ENCODE peak calls at places on chromosomes 3 and 15, in six cellular contexts. J, Y, K, F, X and V are unnamed samples.
A peak's percentile ranks its signal among the peaks of the same experiment; 100 is the strongest.

GRCh38 chr15:90799639-90800038 is 68.7 kb upstream of the FURIN start:
- DNase-seq in K (no peak), F (no peak), X (no peak), Y (no peak), J (no peak), V (no peak)

GRCh38 chr15:68367992-68368391 is 64.0 kb downstream of the ITGA11 start:
- DNase-seq in K (no peak), J (no peak), F (no peak), X (no peak), Y (no peak), V (no peak)

GRCh38 chr3:9793161-9793781 is 389 bp downstream of the ARPC4 start:
- DNase-seq in F (no peak), Y (peak; percentile 35), X (peak; percentile 55), J (no peak), K (no peak), V (no peak)

GRCh38 chr3:14413381-14414071 is 11.1 kb downstream of the SLC6A6 start:
- DNase-seq in X (peak; percentile 35), K (no peak), Y (no peak), F (no peak), J (no peak), V (peak; percentile 64)

GRCh38 chr3:183354325-183354831 is 74.0 kb downstream of the MCF2L2 start:
- DNase-seq in F (no peak), X (no peak), J (no peak), K (no peak), Y (no peak), V (no peak)

GRCh38 chr3:195893516-195893915 is 14.8 kb downstream of the TNK2 start:
- DNase-seq in F (no peak), X (no peak), J (no peak), Y (no peak), K (no peak), V (no peak)

GRCh38 chr3:53159415-53160135 is 1.4 kb upstream of the PRKCD start:
- DNase-seq in J (no peak), X (no peak), Y (no peak), F (peak; percentile 78), K (no peak), V (no peak)

GRCh38 chr3:177427096-177427495 is 229.8 kb upstream of the TBL1XR1 start:
- DNase-seq in K (no peak), Y (peak; percentile 95), X (no peak), J (no peak), F (no peak), V (no peak)

GRCh38 chr15:41160639-41161315 is 44.7 kb upstream of the INO80 start:
- DNase-seq in F (no peak), Y (no peak), K (no peak), X (peak; percentile 72), J (no peak), V (no peak)

GRCh38 chr3:65809641-65810150 is 229.0 kb downstream of the MAGI1 start:
- DNase-seq in X (no peak), Y (no peak), K (no peak), F (no peak), J (no peak), V (no peak)

GRCh38 chr3:155190686-155191085 is 102.8 kb downstream of the STRIT1 start:
- DNase-seq in F (no peak), Y (no peak), X (no peak), K (no peak), J (no peak), V (no peak)

GRCh38 chr15:63553388-63553791 is 43.8 kb upstream of the FBXL22 start:
- DNase-seq in Y (no peak), X (peak; percentile 100), F (no peak), J (no peak), K (no peak), V (peak; percentile 54)
- H3K27ac ChIP-seq in Y (no peak overlapping the region), X (peak overlapping the region; percentile 80), F (no peak overlapping the region), J (peak overlapping the region; percentile 13), K (no peak overlapping the region), V (peak overlapping the region; percentile 75)

GRCh38 chr15:70194266-70194665 is 96.5 kb upstream of the TLE3 start:
- DNase-seq in Y (no peak), X (no peak), F (no peak), J (no peak), K (no peak), V (no peak)
- H3K4me1 ChIP-seq in Y (peaks cover 20% of the 10 kb centered on the region), X (peaks cover 10% of the 10 kb centered on the region), F (no peaks in the 10 kb centered on the region), J (no peaks in the 10 kb centered on the region), K (peaks cover 15% of the 10 kb centered on the region), V (peaks cover 24% of the 10 kb centered on the region)

DNA sequence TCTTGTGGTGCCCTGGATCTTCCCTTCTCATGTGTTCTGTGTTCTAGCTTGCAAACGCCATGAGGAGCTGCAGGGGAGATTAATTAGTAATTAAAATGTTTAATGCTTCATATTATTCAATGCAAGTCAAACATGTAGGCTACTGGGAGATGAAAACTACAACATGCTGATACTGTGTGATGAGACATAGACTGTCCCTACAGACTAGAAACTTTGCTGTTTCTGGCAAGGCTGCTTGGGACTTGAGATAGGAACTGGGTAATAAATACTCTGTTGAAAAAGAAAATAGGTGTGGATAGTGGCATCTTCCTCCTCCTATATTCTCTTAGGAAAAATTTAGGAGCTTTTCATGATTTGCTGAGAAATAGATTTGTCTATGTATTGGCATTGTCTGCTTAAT is 379.2 kb downstream of the LPP start:
- DNase-seq in X (no peak), K (no peak), Y (peak; percentile 1), F (no peak), J (no peak), V (no peak)
- H3K9me3 ChIP-seq in X (no peaks in the 10 kb centered on the region), K (no peaks in the 10 kb centered on the region), Y (no peaks in the 10 kb centered on the region), F (no peaks in the 10 kb centered on the region), J (no peaks in the 10 kb centered on the region), V (no peaks in the 10 kb centered on the region)

GRCh38 chr15:62578960-62579359 is 413.9 kb upstream of the C2CD4B start:
- DNase-seq in F (no peak), J (no peak), X (no peak), Y (no peak), K (no peak), V (no peak)

GRCh38 chr15:62579842-62580241 is 414.8 kb upstream of the C2CD4B start:
- DNase-seq in K (no peak), Y (no peak), X (no peak), F (no peak), J (no peak), V (no peak)

GRCh38 chr15:62588930-62589655 is 424.0 kb upstream of the C2CD4B start:
- DNase-seq in X (peak; percentile 70), Y (no peak), J (no peak), F (no peak), K (no peak), V (peak; percentile 77)

GRCh38 chr15:62582580-62582979 is 417.5 kb upstream of the C2CD4B start:
- DNase-seq in J (no peak), K (no peak), F (no peak), X (no peak), Y (no peak), V (no peak)

DNA sequence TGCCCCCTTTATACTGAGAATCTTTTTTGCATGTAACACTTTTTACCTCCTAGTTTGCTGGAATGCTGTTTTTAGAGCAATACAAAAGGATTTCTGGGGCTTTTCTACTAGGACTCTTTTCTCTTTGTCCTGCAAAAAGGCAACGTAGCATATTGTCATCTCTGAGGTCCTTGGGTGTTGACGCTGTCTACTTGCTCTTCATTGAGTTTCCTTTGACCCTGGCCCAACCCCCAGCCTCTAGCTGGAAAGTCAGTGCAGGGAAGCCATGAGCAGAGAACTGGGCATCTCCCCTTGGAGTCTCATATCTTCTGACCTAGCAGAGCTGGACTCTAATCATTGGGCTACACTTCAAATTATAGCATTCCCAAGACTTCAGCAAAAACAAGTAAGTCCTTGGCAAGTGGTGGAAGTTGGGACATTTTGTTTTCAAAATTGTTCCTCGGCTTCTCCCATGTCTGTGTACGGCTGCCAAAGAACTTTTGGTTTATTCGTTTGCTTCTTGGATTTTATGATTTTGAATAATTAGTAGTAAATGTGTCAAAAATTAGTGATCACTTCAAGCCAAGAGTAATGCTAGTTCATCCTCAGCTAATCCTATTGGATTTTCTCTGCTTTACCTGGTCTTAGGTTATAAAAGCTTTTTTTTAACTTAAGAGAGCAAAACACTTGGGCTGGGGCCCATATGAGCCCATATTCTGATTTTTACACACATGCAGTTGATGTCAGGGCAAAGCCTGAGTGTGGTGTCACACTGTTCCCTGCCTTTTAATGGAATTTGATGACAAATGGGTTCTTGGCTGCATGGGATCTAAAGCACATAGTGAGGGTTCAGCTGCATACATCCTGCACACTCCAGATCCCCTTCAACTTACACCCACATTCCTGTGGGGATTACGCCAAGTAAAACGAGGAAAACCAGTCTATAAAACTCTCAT is 419.5 kb upstream of the C2CD4B start:
- DNase-seq in F (no peak), K (no peak), J (no peak), Y (no peak), X (no peak), V (no peak)
- H3K27ac ChIP-seq in F (no peak overlapping the region), K (no peak overlapping the region), J (peak overlapping the region; percentile 63), Y (no peak overlapping the region), X (no peak overlapping the region), V (no peak overlapping the region)

GRCh38 chr15:37262922-37263608 is 162.7 kb upstream of the MEIS2 start:
- DNase-seq in X (no peak), K (no peak), J (no peak), Y (no peak), F (no peak), V (no peak)
- H3K4me1 ChIP-seq in X (no peaks in the 10 kb centered on the region), K (no peaks in the 10 kb centered on the region), J (no peaks in the 10 kb centered on the region), Y (no peaks in the 10 kb centered on the region), F (no peaks in the 10 kb centered on the region), V (no peaks in the 10 kb centered on the region)

GRCh38 chr3:123587399-123587798 is 2.5 kb upstream of the HACD2 start:
- DNase-seq in F (no peak), J (no peak), K (no peak), X (no peak), Y (no peak), V (no peak)
- H3K9me3 ChIP-seq in F (no peaks in the 10 kb centered on the region), J (no peaks in the 10 kb centered on the region), K (no peaks in the 10 kb centered on the region), X (no peaks in the 10 kb centered on the region), Y (no peaks in the 10 kb centered on the region), V (peaks cover 16% of the 10 kb centered on the region)

GRCh38 chr3:189304465-189305341 is 132.9 kb downstream of the TPRG1 start:
- DNase-seq in Y (no peak), K (no peak), X (peak; percentile 51), F (peak; percentile 50), J (no peak), V (peak; percentile 19)
- H3K27ac ChIP-seq in Y (no peak overlapping the region), K (no peak overlapping the region), X (no peak overlapping the region), F (no peak overlapping the region), J (peak overlapping the region; percentile 64), V (no peak overlapping the region)